ENCODE peak calls at places on chromosome 12, in nine cellular contexts. One of them, this sample, is unnamed.

GRCh38 chr12:131860472-131861260 is 32.5 kb downstream of the MMP17 start:
- DNase-seq in Karpas-422: peak
- DNase-seq in CD4-positive, alpha-beta T cell: no peak
- DNase-seq in hepatocyte: peak
- DNase-seq in tibial artery: no peak
- DNase-seq in substantia nigra: no peak
- DNase-seq in stomach: peak
- DNase-seq in RWPE1: peak
- DNase-seq in PC-3: peak
- DNase-seq in this sample: no peak

GRCh38 chr12:6612247-6612646 is 5.1 kb upstream of the CHD4 start:
- DNase-seq in RWPE1: no peak
- DNase-seq in substantia nigra: no peak
- DNase-seq in PC-3: no peak
- DNase-seq in hepatocyte: no peak
- DNase-seq in CD4-positive, alpha-beta T cell: no peak
- DNase-seq in stomach: no peak
- DNase-seq in Karpas-422: no peak
- DNase-seq in tibial artery: no peak
- DNase-seq in this sample: no peak

GRCh38 chr12:53058674-53059433 is 9.0 kb downstream of the TNS2 start:
- DNase-seq in substantia nigra: no peak
- DNase-seq in hepatocyte: no peak
- DNase-seq in stomach: no peak
- DNase-seq in PC-3: no peak
- DNase-seq in CD4-positive, alpha-beta T cell: no peak
- DNase-seq in RWPE1: no peak
- DNase-seq in tibial artery: peak
- DNase-seq in Karpas-422: no peak
- DNase-seq in this sample: peak

GRCh38 chr12:2115101-2115845 is 62.5 kb downstream of the CACNA1C start:
- DNase-seq in Karpas-422: no peak
- DNase-seq in CD4-positive, alpha-beta T cell: no peak
- DNase-seq in RWPE1: no peak
- DNase-seq in tibial artery: peak
- DNase-seq in PC-3: no peak
- DNase-seq in substantia nigra: no peak
- DNase-seq in hepatocyte: no peak
- DNase-seq in stomach: no peak
- DNase-seq in this sample: peak

GRCh38 chr12:98532687-98533304 is 17.4 kb downstream of the TMPO start:
- DNase-seq in PC-3: peak
- DNase-seq in substantia nigra: no peak
- DNase-seq in tibial artery: no peak
- DNase-seq in Karpas-422: peak
- DNase-seq in CD4-positive, alpha-beta T cell: no peak
- DNase-seq in RWPE1: peak
- DNase-seq in stomach: no peak
- DNase-seq in hepatocyte: peak
- DNase-seq in this sample: no peak

GRCh38 chr12:117018276-117018675 is 80.9 kb downstream of the TESC start:
- DNase-seq in stomach: peak
- DNase-seq in hepatocyte: no peak
- DNase-seq in Karpas-422: no peak
- DNase-seq in PC-3: no peak
- DNase-seq in tibial artery: no peak
- DNase-seq in substantia nigra: no peak
- DNase-seq in RWPE1: no peak
- DNase-seq in CD4-positive, alpha-beta T cell: no peak
- DNase-seq in this sample: no peak

GRCh38 chr12:121295746-121296617 is 527 bp downstream of the CAMKK2 start:
- DNase-seq in Karpas-422: peak
- DNase-seq in stomach: no peak
- DNase-seq in tibial artery: no peak
- DNase-seq in PC-3: peak
- DNase-seq in hepatocyte: peak
- DNase-seq in RWPE1: peak
- DNase-seq in CD4-positive, alpha-beta T cell: peak
- DNase-seq in substantia nigra: no peak
- DNase-seq in this sample: peak

GRCh38 chr12:119512772-119513497 is 80.6 kb upstream of the TMEM233 start:
- DNase-seq in tibial artery: no peak
- DNase-seq in CD4-positive, alpha-beta T cell: no peak
- DNase-seq in PC-3: peak
- DNase-seq in RWPE1: peak
- DNase-seq in hepatocyte: peak
- DNase-seq in substantia nigra: no peak
- DNase-seq in Karpas-422: peak
- DNase-seq in stomach: no peak
- DNase-seq in this sample: no peak

GRCh38 chr12:8953773-8954402 is 4.4 kb upstream of the M6PR start:
- DNase-seq in Karpas-422: no peak
- DNase-seq in substantia nigra: no peak
- DNase-seq in RWPE1: no peak
- DNase-seq in tibial artery: no peak
- DNase-seq in CD4-positive, alpha-beta T cell: no peak
- DNase-seq in stomach: no peak
- DNase-seq in PC-3: no peak
- DNase-seq in hepatocyte: no peak
- DNase-seq in this sample: no peak

GRCh38 chr12:82659343-82660207 is 27.1 kb upstream of the TMTC2 start:
- DNase-seq in Karpas-422: no peak
- DNase-seq in PC-3: no peak
- DNase-seq in stomach: no peak
- DNase-seq in RWPE1: no peak
- DNase-seq in CD4-positive, alpha-beta T cell: no peak
- DNase-seq in hepatocyte: no peak
- DNase-seq in substantia nigra: no peak
- DNase-seq in tibial artery: no peak
- DNase-seq in this sample: no peak

GRCh38 chr12:45732250-45732649 is 2.7 kb downstream of the ARID2 start:
- DNase-seq in tibial artery: no peak
- DNase-seq in PC-3: peak
- DNase-seq in stomach: no peak
- DNase-seq in RWPE1: no peak
- DNase-seq in hepatocyte: no peak
- DNase-seq in Karpas-422: peak
- DNase-seq in substantia nigra: no peak
- DNase-seq in CD4-positive, alpha-beta T cell: no peak
- DNase-seq in this sample: no peak

GRCh38 chr12:12540261-12541013 is 22.2 kb downstream of the DUSP16 start:
- DNase-seq in PC-3: no peak
- DNase-seq in RWPE1: no peak
- DNase-seq in stomach: no peak
- DNase-seq in CD4-positive, alpha-beta T cell: no peak
- DNase-seq in Karpas-422: peak
- DNase-seq in tibial artery: no peak
- DNase-seq in hepatocyte: no peak
- DNase-seq in substantia nigra: no peak
- DNase-seq in this sample: no peak

GRCh38 chr12:3827301-3828000 is 45.7 kb downstream of the PARP11 start:
- DNase-seq in RWPE1: no peak
- DNase-seq in Karpas-422: peak
- DNase-seq in substantia nigra: no peak
- DNase-seq in hepatocyte: no peak
- DNase-seq in tibial artery: no peak
- DNase-seq in CD4-positive, alpha-beta T cell: no peak
- DNase-seq in PC-3: no peak
- DNase-seq in stomach: no peak
- DNase-seq in this sample: no peak

GRCh38 chr12:75816892-75817291 is 214.7 kb downstream of the PHLDA1 start:
- DNase-seq in stomach: no peak
- DNase-seq in hepatocyte: no peak
- DNase-seq in RWPE1: peak
- DNase-seq in tibial artery: no peak
- DNase-seq in substantia nigra: no peak
- DNase-seq in PC-3: peak
- DNase-seq in CD4-positive, alpha-beta T cell: no peak
- DNase-seq in Karpas-422: peak
- DNase-seq in this sample: no peak

GRCh38 chr12:132804426-132804861 is 24.2 kb downstream of the GOLGA3 start:
- DNase-seq in RWPE1: peak
- DNase-seq in CD4-positive, alpha-beta T cell: no peak
- DNase-seq in Karpas-422: no peak
- DNase-seq in hepatocyte: peak
- DNase-seq in PC-3: peak
- DNase-seq in substantia nigra: no peak
- DNase-seq in tibial artery: no peak
- DNase-seq in stomach: peak
- DNase-seq in this sample: no peak

GRCh38 chr12:87856-88255 is 21.3 kb downstream of the IQSEC3 start:
- DNase-seq in PC-3: no peak
- DNase-seq in substantia nigra: no peak
- DNase-seq in RWPE1: no peak
- DNase-seq in hepatocyte: no peak
- DNase-seq in tibial artery: no peak
- DNase-seq in stomach: no peak
- DNase-seq in CD4-positive, alpha-beta T cell: no peak
- DNase-seq in Karpas-422: no peak
- DNase-seq in this sample: no peak

GRCh38 chr12:50660425-50660822 is 103.5 kb upstream of the ATF1 start:
- DNase-seq in substantia nigra: no peak
- DNase-seq in hepatocyte: no peak
- DNase-seq in RWPE1: no peak
- DNase-seq in tibial artery: no peak
- DNase-seq in Karpas-422: no peak
- DNase-seq in stomach: no peak
- DNase-seq in PC-3: no peak
- DNase-seq in CD4-positive, alpha-beta T cell: no peak
- DNase-seq in this sample: no peak
- H3K27ac ChIP-seq in substantia nigra: peak
- H3K27ac ChIP-seq in hepatocyte: no peak
- H3K27ac ChIP-seq in RWPE1: no peak
- H3K27ac ChIP-seq in tibial artery: no peak
- H3K27ac ChIP-seq in Karpas-422: no peak
- H3K27ac ChIP-seq in stomach: no peak
- H3K27ac ChIP-seq in PC-3: no peak
- H3K27ac ChIP-seq in CD4-positive, alpha-beta T cell: no peak
- H3K27ac ChIP-seq in this sample: no peak

DNA sequence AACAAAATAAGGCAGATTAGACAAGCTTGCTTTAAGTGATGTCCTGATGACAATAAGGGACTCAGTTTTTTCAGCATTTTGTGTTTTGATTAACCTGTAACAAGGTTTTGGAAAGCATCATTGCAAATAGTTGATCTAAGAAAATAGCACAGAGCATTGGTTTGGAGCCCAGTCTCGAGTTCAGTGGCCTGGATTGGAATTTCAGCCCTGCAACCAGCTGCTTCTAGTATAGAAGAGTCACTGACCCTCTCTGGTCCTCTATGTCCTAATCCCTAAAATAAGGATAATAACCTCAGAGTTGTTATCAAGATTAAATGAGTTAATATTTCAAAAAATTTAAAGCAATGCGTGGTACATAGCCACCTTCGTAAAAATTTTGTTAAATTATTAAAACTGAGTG is 25.5 kb downstream of the PDZRN4 start:
- DNase-seq in RWPE1: no peak
- DNase-seq in stomach: no peak
- DNase-seq in PC-3: no peak
- DNase-seq in substantia nigra: no peak
- DNase-seq in CD4-positive, alpha-beta T cell: no peak
- DNase-seq in tibial artery: no peak
- DNase-seq in hepatocyte: no peak
- DNase-seq in Karpas-422: no peak
- DNase-seq in this sample: no peak
- H3K27ac ChIP-seq in RWPE1: no peak
- H3K27ac ChIP-seq in stomach: no peak
- H3K27ac ChIP-seq in PC-3: no peak
- H3K27ac ChIP-seq in substantia nigra: no peak
- H3K27ac ChIP-seq in CD4-positive, alpha-beta T cell: no peak
- H3K27ac ChIP-seq in tibial artery: peak
- H3K27ac ChIP-seq in hepatocyte: no peak
- H3K27ac ChIP-seq in Karpas-422: peak
- H3K27ac ChIP-seq in this sample: peak

DNA sequence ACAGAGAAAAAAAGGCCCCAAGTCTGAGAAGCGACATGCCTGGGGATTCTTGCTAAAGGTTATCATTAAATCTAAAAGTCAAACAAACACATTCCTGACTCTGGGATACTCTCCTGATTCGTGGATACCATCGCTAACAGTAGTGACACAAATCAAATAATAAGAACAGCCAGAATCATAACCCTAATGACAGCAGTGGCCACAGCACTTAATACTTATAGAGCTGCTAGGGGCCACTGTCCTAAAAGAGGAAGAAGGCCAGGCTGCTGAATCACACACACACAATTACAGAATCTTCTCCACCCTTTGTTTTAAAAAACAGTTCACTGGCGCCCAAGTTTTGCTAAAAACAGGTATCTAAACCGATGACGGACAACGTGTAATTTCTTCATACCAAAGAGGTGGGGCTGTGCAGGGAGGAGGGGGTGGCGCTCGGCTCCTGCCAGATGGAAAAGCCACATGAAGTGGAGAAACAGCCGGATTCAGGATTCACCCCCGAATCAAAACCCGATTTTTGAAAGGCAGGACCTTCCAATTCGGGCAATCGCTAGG is 1.1 kb downstream of the CLIP1 start:
- DNase-seq in substantia nigra: no peak
- DNase-seq in RWPE1: peak
- DNase-seq in CD4-positive, alpha-beta T cell: no peak
- DNase-seq in tibial artery: peak
- DNase-seq in Karpas-422: peak
- DNase-seq in PC-3: peak
- DNase-seq in stomach: peak
- DNase-seq in hepatocyte: peak
- DNase-seq in this sample: peak
- H3K27ac ChIP-seq in substantia nigra: peak
- H3K27ac ChIP-seq in RWPE1: peak
- H3K27ac ChIP-seq in CD4-positive, alpha-beta T cell: peak
- H3K27ac ChIP-seq in tibial artery: peak
- H3K27ac ChIP-seq in Karpas-422: no peak
- H3K27ac ChIP-seq in PC-3: peak
- H3K27ac ChIP-seq in stomach: peak
- H3K27ac ChIP-seq in hepatocyte: peak
- H3K27ac ChIP-seq in this sample: peak

GRCh38 chr12:108667349-108667748 is 33.7 kb upstream of the SELPLG start:
- DNase-seq in stomach: no peak
- DNase-seq in CD4-positive, alpha-beta T cell: no peak
- DNase-seq in hepatocyte: no peak
- DNase-seq in RWPE1: no peak
- DNase-seq in substantia nigra: no peak
- DNase-seq in tibial artery: no peak
- DNase-seq in PC-3: no peak
- DNase-seq in Karpas-422: peak
- DNase-seq in this sample: no peak

GRCh38 chr12:108666326-108666995 is 32.8 kb upstream of the SELPLG start:
- DNase-seq in RWPE1: no peak
- DNase-seq in hepatocyte: no peak
- DNase-seq in PC-3: no peak
- DNase-seq in Karpas-422: no peak
- DNase-seq in stomach: no peak
- DNase-seq in CD4-positive, alpha-beta T cell: no peak
- DNase-seq in tibial artery: no peak
- DNase-seq in substantia nigra: no peak
- DNase-seq in this sample: peak

GRCh38 chr12:108664338-108665258 is 30.9 kb upstream of the SELPLG start:
- DNase-seq in CD4-positive, alpha-beta T cell: peak
- DNase-seq in RWPE1: peak
- DNase-seq in substantia nigra: peak
- DNase-seq in stomach: peak
- DNase-seq in hepatocyte: peak
- DNase-seq in Karpas-422: peak
- DNase-seq in PC-3: peak
- DNase-seq in tibial artery: peak
- DNase-seq in this sample: peak

GRCh38 chr12:108665608-108666202 is 32.0 kb upstream of the SELPLG start:
- DNase-seq in Karpas-422: no peak
- DNase-seq in RWPE1: no peak
- DNase-seq in tibial artery: no peak
- DNase-seq in substantia nigra: no peak
- DNase-seq in stomach: no peak
- DNase-seq in CD4-positive, alpha-beta T cell: no peak
- DNase-seq in hepatocyte: no peak
- DNase-seq in PC-3: no peak
- DNase-seq in this sample: no peak

GRCh38 chr12:108663324-108664015 is 29.8 kb upstream of the SELPLG start:
- DNase-seq in PC-3: no peak
- DNase-seq in CD4-positive, alpha-beta T cell: no peak
- DNase-seq in substantia nigra: no peak
- DNase-seq in RWPE1: no peak
- DNase-seq in Karpas-422: no peak
- DNase-seq in stomach: no peak
- DNase-seq in hepatocyte: no peak
- DNase-seq in tibial artery: no peak
- DNase-seq in this sample: no peak
- H3K27ac ChIP-seq in PC-3: no peak
- H3K27ac ChIP-seq in CD4-positive, alpha-beta T cell: no peak
- H3K27ac ChIP-seq in substantia nigra: peak
- H3K27ac ChIP-seq in RWPE1: no peak
- H3K27ac ChIP-seq in Karpas-422: peak
- H3K27ac ChIP-seq in stomach: peak
- H3K27ac ChIP-seq in hepatocyte: peak
- H3K27ac ChIP-seq in tibial artery: peak
- H3K27ac ChIP-seq in this sample: peak